ENCODE peak calls at places on chromosomes 7 and 10, in five cellular contexts. L is lung, R is tibial nerve, N is brain microvascular endothelial cell, W is fibroblast of lung. F is an unnamed sample. For H3K36me3, the result is how much of the 10 kb centered on the place peaks cover.

GRCh38 chr7:102890971-102891692 is 21.7 kb upstream of the LRRC17 start:
- DNase-seq in L (no peak), R (no peak), N (no peak), W (no peak), F (no peak)

GRCh38 chr7:15891151-15891842 is 204.8 kb upstream of the MEOX2 start:
- DNase-seq in L (no peak), R (no peak), N (peak), W (no peak), F (peak)

GRCh38 chr10:101656915-101657314 is 38.1 kb downstream of the FBXW4 start:
- DNase-seq in L (no peak), R (no peak), N (no peak), W (no peak), F (no peak)

GRCh38 chr7:157564518-157565177 is 227.8 kb downstream of the DNAJB6 start:
- DNase-seq in L (no peak), R (no peak), N (peak), W (peak), F (peak)

GRCh38 chr10:70832852-70833542 is 17.2 kb downstream of the SGPL1 start:
- DNase-seq in L (no peak), R (no peak), N (peak), W (peak), F (peak)

GRCh38 chr10:77977975-77978759 is 51.1 kb downstream of the POLR3A start:
- DNase-seq in L (no peak), R (no peak), N (no peak), W (no peak), F (no peak)

GRCh38 chr10:10850227-10850626 is 167.4 kb upstream of the CELF2 start:
- DNase-seq in L (no peak), R (no peak), N (no peak), W (no peak), F (no peak)

GRCh38 chr7:51288896-51289607 is 27.6 kb downstream of the COBL start:
- DNase-seq in L (no peak), R (no peak), N (no peak), W (no peak), F (no peak)

GRCh38 chr10:31906039-31906438 is 22.6 kb downstream of the ARHGAP12 start:
- DNase-seq in L (no peak), R (no peak), N (no peak), W (no peak), F (no peak)

GRCh38 chr10:132136097-132136521 is 50.6 kb upstream of the DPYSL4 start:
- DNase-seq in L (no peak), R (no peak), N (no peak), W (no peak), F (no peak)

GRCh38 chr10:132100556-132101349 is 35.0 kb downstream of the JAKMIP3 start:
- DNase-seq in L (peak), R (no peak), N (no peak), W (no peak), F (no peak)

GRCh38 chr10:60739581-60739980 is 38.7 kb upstream of the CDK1 start:
- DNase-seq in L (no peak), R (no peak), N (no peak), W (peak), F (no peak)

GRCh38 chr7:117588352-117588794 is 108.5 kb downstream of the CFTR start:
- DNase-seq in L (no peak), R (no peak), N (no peak), W (peak), F (no peak)

GRCh38 chr10:94299417-94299816 is 63.3 kb downstream of the NOC3L start:
- DNase-seq in L (no peak), R (no peak), N (peak), W (peak), F (no peak)

GRCh38 chr7:35035511-35035921 is 1.8 kb downstream of the DPY19L1 start:
- DNase-seq in L (no peak), R (no peak), N (peak), W (peak), F (no peak)

GRCh38 chr10:18145652-18146051 is 5.4 kb downstream of the CACNB2 start:
- DNase-seq in L (no peak), R (no peak), N (no peak), W (peak), F (no peak)

GRCh38 chr7:8436965-8437364 is 3.6 kb downstream of the NXPH1 start:
- DNase-seq in L (no peak), R (no peak), N (no peak), W (peak), F (no peak)

GRCh38 chr10:123772645-123773508 is 106.7 kb downstream of the GPR26 start:
- DNase-seq in L (no peak), R (no peak), N (no peak), W (no peak), F (no peak)

GRCh38 chr7:130831817-130832481 is 97.9 kb upstream of the KLF14 start:
- DNase-seq in L (no peak), R (no peak), N (no peak), W (peak), F (no peak)

GRCh38 chr10:88783734-88784133 is 18.8 kb upstream of the LIPM start:
- DNase-seq in L (no peak), R (no peak), N (peak), W (no peak), F (no peak)

GRCh38 chr10:9331583-9332008 is 1277.1 kb downstream of the GATA3 start:
- DNase-seq in L (no peak), R (no peak), N (peak), W (peak), F (peak)

GRCh38 chr10:104322416-104322782 is 15.9 kb downstream of the ITPRIP start:
- DNase-seq in L (no peak), R (no peak), N (no peak), W (no peak), F (no peak)

GRCh38 chr7:156792611-156793010 is 100.4 kb downstream of the LMBR1 start:
- DNase-seq in L (no peak), R (no peak), N (no peak), W (no peak), F (no peak)

GRCh38 chr7:24406818-24407226 is 122.8 kb downstream of the NPY start:
- DNase-seq in L (no peak), R (no peak), N (no peak), W (no peak), F (no peak)

GRCh38 chr7:84914598-84914997 is 272.3 kb downstream of the SEMA3D start:
- DNase-seq in L (no peak), R (no peak), N (no peak), W (no peak), F (no peak)

GRCh38 chr7:53993205-53993604 is 549.0 kb upstream of the VSTM2A start:
- DNase-seq in L (no peak), R (no peak), N (no peak), W (no peak), F (no peak)

GRCh38 chr10:7795605-7796004 is 7.6 kb downstream of the ATP5F1C start:
- DNase-seq in L (no peak), R (no peak), N (peak), W (peak), F (no peak)

GRCh38 chr7:128830231-128831177 is at the start of gene FLNC:
- DNase-seq in L (no peak), R (no peak), N (peak), W (peak), F (no peak)

GRCh38 chr7:93142127-93142526 is 6.1 kb downstream of the SAMD9L start:
- DNase-seq in L (no peak), R (no peak), N (no peak), W (no peak), F (no peak)

GRCh38 chr7:84971360-84971759 is 215.5 kb downstream of the SEMA3D start:
- DNase-seq in L (no peak), R (no peak), N (no peak), W (no peak), F (no peak)

GRCh38 chr7:130491841-130492518 is at the start of gene MEST:
- DNase-seq in L (no peak), R (no peak), N (no peak), W (peak), F (no peak)

DNA sequence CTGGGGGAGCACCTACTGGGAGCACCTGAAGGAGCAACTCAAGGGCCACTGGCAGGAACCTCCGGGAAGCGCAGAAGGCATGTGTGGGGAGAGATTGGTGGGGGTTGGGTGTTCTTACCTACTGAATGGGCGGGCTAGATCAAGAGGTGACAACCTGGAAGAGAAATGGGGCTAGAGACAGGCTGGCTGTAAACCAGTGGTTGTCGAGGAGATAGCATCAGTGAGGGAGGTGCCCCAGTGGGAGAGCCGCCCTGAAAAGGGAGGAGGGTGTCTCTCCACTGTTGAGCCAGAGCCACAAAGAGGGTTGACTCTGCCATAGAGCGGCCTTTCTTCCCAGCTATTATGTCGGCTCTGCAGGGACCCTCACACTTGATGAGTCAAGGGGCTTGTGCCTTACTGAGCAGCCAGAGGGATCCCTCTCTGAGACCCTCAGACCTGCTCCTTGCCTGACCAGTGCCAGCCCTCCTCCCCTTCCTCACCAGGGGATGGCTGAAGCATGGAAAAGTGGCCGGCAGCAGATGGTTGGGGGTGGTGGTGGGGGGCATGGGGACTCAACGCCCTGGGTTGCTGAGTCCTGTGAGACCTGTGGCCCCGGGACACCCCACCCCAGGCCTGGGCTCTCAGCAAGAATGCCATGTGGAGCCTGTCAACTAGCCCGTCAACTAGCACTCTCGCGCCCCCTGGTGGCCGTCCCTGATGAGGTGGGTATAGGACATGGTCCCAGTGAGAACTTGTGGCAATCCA is 36.4 kb upstream of the PURB start:
- DNase-seq in L (peak), R (peak), N (peak), W (peak), F (no peak)
- TF ChIP-seq CTCF in L (peak), R (peak), N (peak), W (peak), F (peak)

DNA sequence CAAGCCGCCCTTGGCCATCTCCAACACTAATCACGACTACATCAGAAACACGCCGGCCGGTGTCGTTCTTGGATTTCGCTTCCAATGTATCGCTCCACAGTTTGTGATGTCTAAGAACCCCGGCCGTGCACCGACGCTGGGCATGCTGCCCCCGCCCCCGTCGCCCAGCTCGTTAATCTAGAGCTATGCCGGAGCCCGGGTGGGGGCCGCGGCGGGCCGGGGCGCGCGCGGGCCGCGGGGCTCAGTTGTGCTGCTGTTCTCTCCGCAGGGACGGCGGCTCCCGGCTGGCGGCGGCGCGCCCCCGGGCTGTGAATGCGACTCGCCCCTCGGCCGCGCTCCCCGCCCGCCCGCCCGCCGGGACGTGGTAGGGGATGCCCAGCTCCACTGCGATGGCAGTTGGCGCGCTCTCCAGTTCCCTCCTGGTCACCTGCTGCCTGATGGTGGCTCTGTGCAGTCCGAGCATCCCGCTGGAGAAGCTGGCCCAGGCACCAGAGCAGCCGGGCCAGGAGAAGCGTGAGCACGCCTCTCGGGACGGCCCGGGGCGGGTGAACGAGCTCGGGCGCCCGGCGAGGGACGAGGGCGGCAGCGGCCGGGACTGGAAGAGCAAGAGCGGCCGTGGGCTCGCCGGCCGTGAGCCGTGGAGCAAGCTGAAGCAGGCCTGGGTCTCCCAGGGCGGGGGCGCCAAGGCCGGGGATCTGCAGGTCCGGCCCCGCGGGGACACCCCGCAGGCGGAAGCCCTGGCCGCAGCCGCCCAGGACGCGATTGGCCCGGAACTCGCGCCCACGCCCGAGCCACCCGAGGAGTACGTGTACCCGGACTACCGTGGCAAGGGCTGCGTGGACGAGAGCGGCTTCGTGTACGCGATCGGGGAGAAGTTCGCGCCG is 1.9 kb downstream of the VWC2 start:
- DNase-seq in L (no peak), R (no peak), N (no peak), W (no peak), F (no peak)
- H3K4me3 ChIP-seq in L (peak), R (peak), N (no peak), W (no peak), F (no peak)

GRCh38 chr7:732556-732955 is 5.5 kb upstream of the PRKAR1B start:
- DNase-seq in L (no peak), R (no peak), N (no peak), W (no peak), F (no peak)

GRCh38 chr7:734214-734613 is 7.1 kb upstream of the PRKAR1B start:
- DNase-seq in L (no peak), R (no peak), N (no peak), W (no peak), F (no peak)

GRCh38 chr7:731440-732085 is 4.5 kb upstream of the PRKAR1B start:
- DNase-seq in L (no peak), R (no peak), N (no peak), W (no peak), F (no peak)

GRCh38 chr7:732094-732541 is 5.0 kb upstream of the PRKAR1B start:
- DNase-seq in L (no peak), R (no peak), N (peak), W (peak), F (no peak)

GRCh38 chr7:734808-735207 is 7.7 kb upstream of the PRKAR1B start:
- DNase-seq in L (no peak), R (no peak), N (no peak), W (no peak), F (no peak)
- H3K36me3 ChIP-seq in L (under half), R (under half), N (under half), W (under half), F (under half)

DNA sequence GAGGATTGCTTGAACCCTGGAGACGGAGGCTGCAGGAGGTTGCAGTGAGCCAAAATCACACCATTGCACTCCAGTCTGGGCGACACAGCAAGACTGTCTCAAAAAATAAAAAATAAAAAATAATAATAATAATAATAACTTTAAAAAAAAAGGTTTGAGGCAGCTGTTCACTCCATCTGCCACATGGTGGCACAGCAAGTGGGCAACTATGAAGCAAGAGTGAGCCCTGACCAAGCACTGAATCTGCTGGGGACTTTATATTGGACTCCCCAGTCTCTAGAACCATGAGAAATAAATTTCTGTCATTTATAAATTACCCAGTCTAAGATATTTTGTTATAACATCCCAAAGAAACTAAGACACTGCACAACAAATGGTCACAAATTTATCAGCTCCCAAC is 14.6 kb upstream of the BRI3 start:
- DNase-seq in L (no peak), R (no peak), N (no peak), W (peak), F (no peak)
- TF ChIP-seq CTCF in L (no peak), R (no peak), N (peak), W (peak), F (peak)